ENCODE peak calls at places on chromosome 11, in four cellular contexts. T is CD8-positive, alpha-beta T cell; A is A549; C is thoracic aorta. W is an unnamed sample.

GRCh38 chr11:87736928-87737327 is 438.3 kb downstream of the RAB38 start:
- DNase-seq in T (no peak), A (no peak), C (no peak), W (no peak)

GRCh38 chr11:118605116-118605867 is 2.1 kb upstream of the PHLDB1 start:
- DNase-seq in T (no peak), A (no peak), C (no peak), W (peak)

GRCh38 chr11:118438314-118438931 is 2.1 kb downstream of the KMT2A start:
- DNase-seq in T (no peak), A (peak), C (no peak), W (peak)

GRCh38 chr11:117892651-117893050 is 16.2 kb upstream of the FXYD6 start:
- DNase-seq in T (no peak), A (no peak), C (no peak), W (no peak)

GRCh38 chr11:110473666-110474065 is 43.9 kb downstream of the FDX1 start:
- DNase-seq in T (no peak), A (no peak), C (no peak), W (no peak)

GRCh38 chr11:64744544-64745218 is 739 bp upstream of the RASGRP2 start:
- DNase-seq in T (peak), A (no peak), C (no peak), W (no peak)

GRCh38 chr11:5631426-5631825 is 6.6 kb downstream of the TRIM34 start:
- DNase-seq in T (no peak), A (no peak), C (no peak), W (no peak)

GRCh38 chr11:99773646-99774045 is 752.9 kb downstream of the CNTN5 start:
- DNase-seq in T (no peak), A (no peak), C (no peak), W (no peak)

GRCh38 chr11:7907121-7907520 is 23.9 kb downstream of the OR10A6 start:
- DNase-seq in T (no peak), A (no peak), C (no peak), W (no peak)

GRCh38 chr11:7906481-7906880 is 24.6 kb downstream of the OR10A6 start:
- DNase-seq in T (no peak), A (no peak), C (no peak), W (no peak)

GRCh38 chr11:7904910-7905309 is 26.2 kb downstream of the OR10A6 start:
- DNase-seq in T (no peak), A (no peak), C (no peak), W (no peak)

GRCh38 chr11:7905961-7906429 is 25.1 kb downstream of the OR10A6 start:
- DNase-seq in T (no peak), A (no peak), C (no peak), W (no peak)

GRCh38 chr11:7905549-7905948 is 25.5 kb downstream of the OR10A6 start:
- DNase-seq in T (no peak), A (no peak), C (no peak), W (no peak)
- H3K27ac ChIP-seq in T (no peak), A (no peak), C (peak), W (no peak)

GRCh38 chr11:47551086-47551485 is 1.8 kb downstream of the CELF1 start:
- DNase-seq in T (no peak), A (peak), C (no peak), W (no peak)
- H3K27ac ChIP-seq in T (no peak), A (peak), C (no peak), W (peak)

GRCh38 chr11:35791088-35791958 is 128.7 kb downstream of the TRIM44 start:
- DNase-seq in T (no peak), A (no peak), C (no peak), W (no peak)
- H3K27ac ChIP-seq in T (no peak), A (no peak), C (no peak), W (no peak)

GRCh38 chr11:15650105-15650938 is 535.6 kb downstream of the INSC start:
- DNase-seq in T (peak), A (peak), C (peak), W (peak)
- H3K27ac ChIP-seq in T (no peak), A (peak), C (peak), W (peak)

DNA sequence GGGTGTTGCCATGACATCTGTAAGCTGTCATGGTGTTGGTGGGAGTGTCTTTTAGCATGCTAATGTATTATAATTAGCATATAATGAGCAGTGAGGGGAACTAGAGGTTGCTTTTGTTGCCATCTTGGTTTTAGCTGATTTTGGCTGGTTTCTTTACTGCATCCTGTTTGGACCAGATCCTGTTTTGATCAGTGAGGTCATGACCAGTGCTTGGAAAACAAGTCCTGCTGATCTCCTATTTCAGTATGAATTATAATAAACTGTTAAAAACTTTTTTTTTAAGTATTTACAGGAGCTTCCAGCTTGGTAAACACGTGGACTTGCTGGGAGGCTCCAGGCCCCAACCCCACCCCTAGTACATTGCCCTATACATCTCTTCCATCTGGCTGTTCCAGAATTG is 30.5 kb upstream of the P4HA3 start:
- DNase-seq in T (no peak), A (no peak), C (no peak), W (no peak)
- H3K27ac ChIP-seq in T (no peak), A (no peak), C (no peak), W (no peak)

DNA sequence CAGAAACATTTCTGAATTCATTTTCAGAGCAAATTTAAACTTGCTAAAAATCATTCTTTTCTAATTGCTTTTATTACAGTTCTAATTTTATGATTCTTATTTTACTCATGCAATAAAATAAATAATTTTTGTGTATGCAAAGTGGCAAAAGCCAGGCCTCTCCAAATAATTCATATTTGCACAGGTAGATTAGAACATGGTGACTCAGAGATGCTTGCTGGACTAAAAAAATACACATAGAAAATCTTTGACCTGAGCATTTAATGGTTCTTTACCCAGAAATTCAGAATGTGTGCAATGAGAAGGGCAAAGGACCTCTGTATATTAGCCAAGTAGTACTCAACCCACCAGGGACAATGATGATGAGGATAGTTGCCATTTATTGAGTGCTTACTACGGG is 15.3 kb downstream of the MAP6 start:
- DNase-seq in T (no peak), A (no peak), C (no peak), W (no peak)
- H3K27ac ChIP-seq in T (no peak), A (no peak), C (no peak), W (no peak)

DNA sequence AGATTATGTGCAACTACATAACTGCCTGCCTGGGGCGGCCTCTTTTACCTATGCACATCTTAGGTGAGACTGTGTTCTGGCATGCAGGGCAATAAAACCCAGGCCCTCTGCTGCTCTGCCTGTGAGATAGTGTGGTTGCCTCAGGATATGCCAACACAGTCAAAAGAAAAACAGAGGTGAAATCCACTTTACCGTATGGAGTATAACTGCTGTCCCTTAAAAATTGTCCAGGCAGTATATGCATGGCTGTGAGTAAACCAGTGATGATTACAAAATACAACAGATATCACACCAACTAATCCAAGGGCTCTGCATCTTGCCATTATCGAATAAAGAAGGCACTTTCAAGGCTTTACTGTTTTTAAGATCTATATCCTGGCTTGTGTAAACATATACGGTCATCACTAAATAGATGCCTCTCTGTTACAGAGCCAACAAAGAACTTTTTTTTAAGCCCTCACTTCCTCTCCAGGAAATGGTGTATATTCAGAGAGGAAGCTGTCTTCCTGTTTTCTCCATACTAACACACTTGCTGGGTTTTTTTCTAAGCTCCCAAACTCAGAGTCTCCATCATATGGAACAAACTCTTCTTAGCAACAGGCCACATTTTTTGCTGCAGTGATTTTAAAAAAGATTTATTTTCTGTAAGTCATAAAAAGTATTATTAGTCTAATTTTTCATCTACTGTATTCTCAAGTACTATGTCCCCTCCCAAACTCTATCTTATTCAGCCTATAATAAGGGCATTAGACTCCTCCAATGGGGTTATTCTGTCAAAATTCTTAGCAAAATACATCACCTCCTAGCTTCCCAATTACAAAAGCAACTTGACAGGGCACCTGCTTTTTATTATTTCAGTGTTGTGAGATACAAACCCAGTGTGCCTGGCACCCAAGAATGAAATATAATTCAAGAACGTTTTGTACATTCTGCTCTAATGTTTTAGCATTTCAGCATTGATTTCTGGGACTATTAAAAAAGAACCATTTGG is 135.2 kb downstream of the MAML2 start:
- DNase-seq in T (no peak), A (no peak), C (no peak), W (no peak)
- H3K27ac ChIP-seq in T (peak), A (peak), C (no peak), W (peak)

W was measured in heart right ventricle.